ENCODE peak calls at places on chromosome X, in six cellular contexts. R is tibial nerve; O is HFF-Myc; F is skeletal muscle cell; C is activated CD4-positive, alpha-beta T cell treated with anti-CD3 and anti-CD28 coated beads, Interleukin-2, amount 50 U/mL, for 1 hour; Q is natural killer cell treated with Interleukin-12 subunit alpha and Interleukin-12 subunit beta and Interleukin-15 and Interleukin-18, amount 100 ng/mL, for 72 hours. S is an unnamed sample.

GRCh38 chrX:106100442-106100841 is 61.9 kb upstream of the SERPINA7 start:
- DNase-seq in C (no peak), O (no peak), Q (no peak), F (no peak), R (no peak), S (no peak)

GRCh38 chrX:4379071-4379470 is 665.6 kb upstream of the PRKX start:
- DNase-seq in Q (no peak), R (no peak), O (no peak), F (no peak), C (no peak), S (no peak)

GRCh38 chrX:152819732-152820131 is 10.8 kb downstream of the CETN2 start:
- DNase-seq in Q (no peak), F (no peak), R (no peak), O (no peak), C (no peak), S (peak; percentile 88)

GRCh38 chrX:47191331-47191730 is 2.3 kb upstream of the UBA1 start:
- DNase-seq in C (peak; percentile 39), O (no peak), Q (no peak), R (no peak), F (no peak), S (peak; percentile 32)

GRCh38 chrX:42738552-42738951 is 39.4 kb downstream of the PPP1R2C start:
- DNase-seq in R (no peak), O (no peak), Q (no peak), F (no peak), C (no peak), S (no peak)

GRCh38 chrX:10109695-10110094 is 47.1 kb upstream of the CLCN4 start:
- DNase-seq in C (no peak), R (no peak), F (no peak), O (no peak), Q (no peak), S (no peak)

GRCh38 chrX:138128025-138128671 is 562.2 kb downstream of the ZIC3 start:
- DNase-seq in R (no peak), Q (no peak), F (no peak), C (no peak), O (peak; percentile 1), S (peak; percentile 18)

GRCh38 chrX:123339201-123339905 is 155.3 kb downstream of the GRIA3 start:
- DNase-seq in F (peak; percentile 29), R (no peak), O (no peak), C (no peak), Q (no peak), S (peak; percentile 1)

GRCh38 chrX:149720021-149720689 is 8.3 kb downstream of the MAGEA11 start:
- DNase-seq in F (no peak), C (no peak), O (no peak), R (no peak), Q (no peak), S (no peak)

GRCh38 chrX:104122829-104123228 is 10.5 kb downstream of the ZCCHC18 start:
- DNase-seq in O (no peak), C (no peak), F (no peak), R (no peak), Q (no peak), S (no peak)

GRCh38 chrX:48466696-48467095 is 3.4 kb downstream of the SLC38A5 start:
- DNase-seq in O (no peak), R (no peak), C (no peak), F (no peak), Q (no peak), S (no peak)

GRCh38 chrX:73289039-73289438 is 74.4 kb upstream of the NAP1L2 start:
- DNase-seq in C (no peak), F (no peak), R (no peak), Q (no peak), O (no peak), S (no peak)

GRCh38 chrX:7852166-7852565 is 9.2 kb downstream of the VCX start:
- DNase-seq in C (no peak), F (no peak), R (no peak), Q (no peak), O (no peak), S (no peak)

GRCh38 chrX:119790977-119791436 is 423 bp downstream of the RPL39 start:
- DNase-seq in Q (no peak), O (no peak), R (no peak), C (peak; percentile 25), F (no peak), S (peak; percentile 36)

GRCh38 chrX:53280703-53281320 is 572 bp downstream of the IQSEC2 start:
- DNase-seq in O (no peak), F (no peak), C (no peak), R (peak; percentile 42), Q (no peak), S (peak; percentile 72)

GRCh38 chrX:80335062-80335830 is 85.0 kb upstream of the TENT5D start:
- DNase-seq in R (peak; percentile 38), O (no peak), Q (no peak), C (no peak), F (no peak), S (no peak)

GRCh38 chrX:9189286-9189685 is 155.4 kb upstream of the FAM9B start:
- DNase-seq in R (no peak), C (no peak), F (no peak), Q (no peak), O (no peak), S (no peak)

GRCh38 chrX:16578218-16578617 is 71.7 kb upstream of the S100G start:
- DNase-seq in C (no peak), Q (no peak), R (no peak), F (peak; percentile 30), O (no peak), S (peak; percentile 69)

GRCh38 chrX:151973851-151974335 is 583 bp downstream of the GABRE start:
- DNase-seq in F (no peak), R (no peak), Q (no peak), O (no peak), C (no peak), S (peak; percentile 41)

GRCh38 chrX:19804168-19804567 is 83.2 kb downstream of the SH3KBP1 start:
- DNase-seq in F (no peak), O (no peak), C (no peak), R (no peak), Q (no peak), S (no peak)

GRCh38 chrX:41759817-41760216 is 35.8 kb downstream of the GPR82 start:
- DNase-seq in C (no peak), F (no peak), O (no peak), R (no peak), Q (no peak), S (peak; percentile 37)

GRCh38 chrX:21959362-21960051 is 19.0 kb downstream of the SMS start:
- DNase-seq in C (no peak), O (no peak), Q (no peak), R (no peak), F (no peak), S (no peak)

GRCh38 chrX:10230222-10230621 is 73.4 kb downstream of the CLCN4 start:
- DNase-seq in F (no peak), C (no peak), R (no peak), O (no peak), Q (no peak), S (no peak)

GRCh38 chrX:10089378-10089795 is 67.4 kb upstream of the CLCN4 start:
- DNase-seq in F (no peak), R (no peak), O (no peak), C (no peak), Q (no peak), S (no peak)

GRCh38 chrX:54821310-54821709 is 13.8 kb downstream of the MAGED2 start:
- DNase-seq in R (no peak), Q (no peak), F (no peak), O (no peak), C (no peak), S (no peak)

GRCh38 chrX:123909498-123909897 is 49.6 kb downstream of the XIAP start:
- DNase-seq in R (no peak), O (no peak), C (no peak), Q (no peak), F (no peak), S (no peak)

GRCh38 chrX:147699061-147699460 is 212.7 kb upstream of the FMR1 start:
- DNase-seq in Q (no peak), R (no peak), F (no peak), O (no peak), C (no peak), S (no peak)

GRCh38 chrX:44903107-44903506 is 30.1 kb downstream of the KDM6A start:
- DNase-seq in C (no peak), F (no peak), Q (no peak), R (no peak), O (no peak), S (peak; percentile 80)

GRCh38 chrX:9133426-9133825 is 99.5 kb upstream of the FAM9B start:
- DNase-seq in R (no peak), C (no peak), F (no peak), Q (no peak), O (no peak), S (peak; percentile 73)

GRCh38 chrX:42930951-42931350 is 153.0 kb upstream of the PPP1R2C start:
- DNase-seq in F (no peak), O (no peak), Q (no peak), R (no peak), C (no peak), S (no peak)

GRCh38 chrX:49727847-49728246 is 32.1 kb upstream of the PAGE1 start:
- DNase-seq in F (no peak), C (no peak), O (no peak), Q (no peak), R (no peak), S (no peak)

GRCh38 chrX:115360220-115360781 is 70.8 kb downstream of the LUZP4 start:
- DNase-seq in R (no peak), F (no peak), O (no peak), C (no peak), Q (no peak), S (no peak)

GRCh38 chrX:19666950-19667349 is 151.6 kb upstream of the MAP3K15 start:
- DNase-seq in F (no peak), Q (no peak), O (no peak), R (no peak), C (no peak), S (no peak)

GRCh38 chrX:149717803-149718202 is 5.9 kb downstream of the MAGEA11 start:
- DNase-seq in Q (no peak), C (no peak), F (no peak), R (no peak), O (no peak), S (no peak)

GRCh38 chrX:108245462-108245861 is 153.9 kb downstream of the ATG4A start:
- DNase-seq in O (no peak), F (no peak), C (no peak), R (no peak), Q (no peak), S (peak; percentile 3)

GRCh38 chrX:148902581-148902980 is 402.2 kb downstream of the AFF2 start:
- DNase-seq in O (no peak), F (no peak), Q (no peak), R (no peak), C (no peak), S (no peak)

GRCh38 chrX:19758536-19758935 is 128.9 kb downstream of the SH3KBP1 start:
- DNase-seq in O (no peak), Q (no peak), F (no peak), R (no peak), C (no peak), S (peak; percentile 77)

GRCh38 chrX:132877954-132878536 is 80.4 kb downstream of the HS6ST2 start:
- DNase-seq in R (no peak), Q (no peak), O (no peak), C (no peak), F (no peak), S (no peak)

GRCh38 chrX:97397371-97397770 is 513.7 kb downstream of the RPA4 start:
- DNase-seq in C (no peak), Q (no peak), O (no peak), R (no peak), F (no peak), S (peak; percentile 49)

S was measured in ELR.